ENCODE peak calls at places on chromosomes 3 and 15, in seven cellular contexts. One of them, this sample, is unnamed.

GRCh38 chr15:70390723-70391122 is 293.0 kb upstream of the TLE3 start:
- DNase-seq in Peyer's patch: no peak
- DNase-seq in AG09309: no peak
- DNase-seq in OCI-LY7: no peak
- DNase-seq in H1: no peak
- DNase-seq in choroid plexus epithelial cell: no peak
- DNase-seq in spleen: no peak
- DNase-seq in this sample: no peak

GRCh38 chr3:122760457-122761271 is 33.0 kb downstream of the HSPBAP1 start:
- DNase-seq in choroid plexus epithelial cell: peak; percentile 74
- DNase-seq in H1: peak; percentile 56
- DNase-seq in spleen: no peak
- DNase-seq in AG09309: no peak
- DNase-seq in Peyer's patch: no peak
- DNase-seq in OCI-LY7: no peak
- DNase-seq in this sample: no peak

GRCh38 chr3:105798381-105798934 is 70.4 kb downstream of the CBLB start:
- DNase-seq in H1: no peak
- DNase-seq in OCI-LY7: peak; percentile 90
- DNase-seq in spleen: no peak
- DNase-seq in choroid plexus epithelial cell: peak; percentile 25
- DNase-seq in Peyer's patch: no peak
- DNase-seq in AG09309: no peak
- DNase-seq in this sample: no peak

GRCh38 chr3:114362815-114363214 is 69.0 kb downstream of the TIGIT start:
- DNase-seq in AG09309: no peak
- DNase-seq in OCI-LY7: peak; percentile 25
- DNase-seq in spleen: no peak
- DNase-seq in Peyer's patch: no peak
- DNase-seq in choroid plexus epithelial cell: peak; percentile 71
- DNase-seq in H1: no peak
- DNase-seq in this sample: no peak

GRCh38 chr3:126850370-126851085 is 132.4 kb upstream of the PLXNA1 start:
- DNase-seq in spleen: peak; percentile 37
- DNase-seq in H1: peak; percentile 68
- DNase-seq in AG09309: peak; percentile 44
- DNase-seq in Peyer's patch: no peak
- DNase-seq in choroid plexus epithelial cell: peak; percentile 75
- DNase-seq in OCI-LY7: no peak
- DNase-seq in this sample: peak; percentile 73

GRCh38 chr3:65128346-65128745 is 440.5 kb upstream of the ADAMTS9 start:
- DNase-seq in choroid plexus epithelial cell: peak; percentile 19
- DNase-seq in H1: no peak
- DNase-seq in OCI-LY7: no peak
- DNase-seq in AG09309: no peak
- DNase-seq in spleen: no peak
- DNase-seq in Peyer's patch: no peak
- DNase-seq in this sample: no peak

GRCh38 chr3:188349276-188349962 is 195.5 kb downstream of the LPP start:
- DNase-seq in Peyer's patch: no peak
- DNase-seq in OCI-LY7: peak; percentile 44
- DNase-seq in AG09309: no peak
- DNase-seq in choroid plexus epithelial cell: peak; percentile 43
- DNase-seq in H1: no peak
- DNase-seq in spleen: no peak
- DNase-seq in this sample: no peak

GRCh38 chr3:151383111-151383510 is 1.4 kb downstream of the P2RY12 start:
- DNase-seq in AG09309: no peak
- DNase-seq in Peyer's patch: no peak
- DNase-seq in OCI-LY7: no peak
- DNase-seq in H1: no peak
- DNase-seq in spleen: peak; percentile 61
- DNase-seq in choroid plexus epithelial cell: no peak
- DNase-seq in this sample: no peak

GRCh38 chr3:130787422-130788068 is 40.9 kb upstream of the PIK3R4 start:
- DNase-seq in AG09309: no peak
- DNase-seq in spleen: no peak
- DNase-seq in Peyer's patch: no peak
- DNase-seq in choroid plexus epithelial cell: no peak
- DNase-seq in OCI-LY7: no peak
- DNase-seq in H1: no peak
- DNase-seq in this sample: no peak

GRCh38 chr3:185767324-185767688 is 57.5 kb downstream of the IGF2BP2 start:
- DNase-seq in spleen: no peak
- DNase-seq in Peyer's patch: no peak
- DNase-seq in choroid plexus epithelial cell: no peak
- DNase-seq in OCI-LY7: no peak
- DNase-seq in AG09309: no peak
- DNase-seq in H1: no peak
- DNase-seq in this sample: no peak

GRCh38 chr15:51299187-51300015 is 39.0 kb downstream of the CYP19A1 start:
- DNase-seq in spleen: no peak
- DNase-seq in H1: no peak
- DNase-seq in OCI-LY7: no peak
- DNase-seq in Peyer's patch: no peak
- DNase-seq in choroid plexus epithelial cell: no peak
- DNase-seq in AG09309: no peak
- DNase-seq in this sample: no peak

GRCh38 chr3:87727783-87728182 is 331.0 kb downstream of the CGGBP1 start:
- DNase-seq in OCI-LY7: no peak
- DNase-seq in AG09309: no peak
- DNase-seq in choroid plexus epithelial cell: no peak
- DNase-seq in spleen: no peak
- DNase-seq in Peyer's patch: no peak
- DNase-seq in H1: no peak
- DNase-seq in this sample: no peak

GRCh38 chr15:51094606-51095569 is at the start of gene TNFAIP8L3:
- DNase-seq in choroid plexus epithelial cell: no peak
- DNase-seq in H1: peak; percentile 57
- DNase-seq in OCI-LY7: no peak
- DNase-seq in AG09309: no peak
- DNase-seq in Peyer's patch: no peak
- DNase-seq in spleen: peak; percentile 76
- DNase-seq in this sample: no peak

GRCh38 chr3:173617490-173617889 is 219.9 kb downstream of the NLGN1 start:
- DNase-seq in AG09309: no peak
- DNase-seq in Peyer's patch: no peak
- DNase-seq in H1: no peak
- DNase-seq in OCI-LY7: no peak
- DNase-seq in choroid plexus epithelial cell: no peak
- DNase-seq in spleen: no peak
- DNase-seq in this sample: no peak

GRCh38 chr3:113274959-113275556 is 63.7 kb downstream of the BOC start:
- DNase-seq in OCI-LY7: no peak
- DNase-seq in Peyer's patch: no peak
- DNase-seq in AG09309: no peak
- DNase-seq in spleen: no peak
- DNase-seq in H1: no peak
- DNase-seq in choroid plexus epithelial cell: no peak
- DNase-seq in this sample: no peak

GRCh38 chr3:161217496-161217895 is 3.6 kb upstream of the NMD3 start:
- DNase-seq in spleen: no peak
- DNase-seq in H1: no peak
- DNase-seq in OCI-LY7: no peak
- DNase-seq in AG09309: no peak
- DNase-seq in choroid plexus epithelial cell: peak; percentile 25
- DNase-seq in Peyer's patch: no peak
- DNase-seq in this sample: no peak

GRCh38 chr3:121979734-121980449 is 42.2 kb downstream of the ILDR1 start:
- DNase-seq in spleen: no peak
- DNase-seq in AG09309: no peak
- DNase-seq in Peyer's patch: no peak
- DNase-seq in choroid plexus epithelial cell: no peak
- DNase-seq in OCI-LY7: no peak
- DNase-seq in H1: no peak
- DNase-seq in this sample: no peak

GRCh38 chr15:61661791-61662190 is 398.5 kb downstream of the VPS13C start:
- DNase-seq in OCI-LY7: no peak
- DNase-seq in H1: no peak
- DNase-seq in Peyer's patch: no peak
- DNase-seq in AG09309: no peak
- DNase-seq in choroid plexus epithelial cell: peak; percentile 33
- DNase-seq in spleen: no peak
- DNase-seq in this sample: no peak

GRCh38 chr3:55641914-55642313 is 154.8 kb upstream of the WNT5A start:
- DNase-seq in Peyer's patch: no peak
- DNase-seq in choroid plexus epithelial cell: no peak
- DNase-seq in AG09309: no peak
- DNase-seq in OCI-LY7: no peak
- DNase-seq in H1: no peak
- DNase-seq in spleen: no peak
- DNase-seq in this sample: no peak

GRCh38 chr3:86073799-86074198 is 917.1 kb downstream of the VGLL3 start:
- DNase-seq in choroid plexus epithelial cell: no peak
- DNase-seq in spleen: no peak
- DNase-seq in Peyer's patch: no peak
- DNase-seq in AG09309: no peak
- DNase-seq in H1: no peak
- DNase-seq in OCI-LY7: no peak
- DNase-seq in this sample: no peak

GRCh38 chr15:77612958-77613601 is 19.6 kb downstream of the LINGO1 start:
- DNase-seq in AG09309: no peak
- DNase-seq in spleen: no peak
- DNase-seq in OCI-LY7: no peak
- DNase-seq in choroid plexus epithelial cell: no peak
- DNase-seq in Peyer's patch: no peak
- DNase-seq in H1: no peak
- DNase-seq in this sample: no peak

GRCh38 chr3:44323341-44323955 is 15.1 kb upstream of the TCAIM start:
- DNase-seq in Peyer's patch: peak; percentile 55
- DNase-seq in H1: peak; percentile 54
- DNase-seq in OCI-LY7: peak; percentile 54
- DNase-seq in spleen: no peak
- DNase-seq in choroid plexus epithelial cell: peak; percentile 84
- DNase-seq in AG09309: peak; percentile 32
- DNase-seq in this sample: no peak

GRCh38 chr3:85255954-85256353 is 297.2 kb downstream of the CADM2 start:
- DNase-seq in Peyer's patch: no peak
- DNase-seq in OCI-LY7: no peak
- DNase-seq in H1: no peak
- DNase-seq in choroid plexus epithelial cell: peak; percentile 18
- DNase-seq in spleen: no peak
- DNase-seq in AG09309: no peak
- DNase-seq in this sample: no peak

GRCh38 chr15:42123546-42123945 is 29.2 kb upstream of the PLA2G4D start:
- DNase-seq in AG09309: no peak
- DNase-seq in OCI-LY7: no peak
- DNase-seq in choroid plexus epithelial cell: no peak
- DNase-seq in spleen: no peak
- DNase-seq in H1: no peak
- DNase-seq in Peyer's patch: no peak
- DNase-seq in this sample: no peak

DNA sequence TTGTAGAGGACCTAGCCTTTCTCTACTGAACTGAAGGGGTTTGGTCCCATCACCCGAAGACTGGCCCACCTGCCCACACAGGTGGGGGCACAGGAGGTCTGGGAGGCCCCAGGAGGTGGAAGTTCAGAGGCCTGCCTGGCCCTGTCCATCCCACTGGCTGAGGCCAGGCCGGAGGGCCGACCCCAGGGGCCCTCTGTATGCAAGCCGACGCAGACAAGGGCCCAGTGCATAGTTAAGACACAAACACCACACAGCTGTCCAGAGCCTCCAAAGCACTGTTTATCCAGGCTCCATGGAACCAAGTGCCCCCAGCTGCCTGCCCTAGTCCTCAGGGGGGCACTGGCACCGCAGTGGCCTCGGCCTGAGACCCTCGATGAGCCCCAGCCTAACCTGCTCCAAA is 26.7 kb downstream of the SNX33 start:
- DNase-seq in spleen: no peak
- DNase-seq in OCI-LY7: no peak
- DNase-seq in AG09309: no peak
- DNase-seq in H1: no peak
- DNase-seq in Peyer's patch: no peak
- DNase-seq in choroid plexus epithelial cell: no peak
- DNase-seq in this sample: no peak
- TF ChIP-seq CTCF in spleen: no peak
- TF ChIP-seq CTCF in OCI-LY7: no peak
- TF ChIP-seq CTCF in AG09309: no peak
- TF ChIP-seq CTCF in H1: no peak
- TF ChIP-seq CTCF in Peyer's patch: no peak
- TF ChIP-seq CTCF in choroid plexus epithelial cell: no peak
- TF ChIP-seq CTCF in this sample: no peak

DNA sequence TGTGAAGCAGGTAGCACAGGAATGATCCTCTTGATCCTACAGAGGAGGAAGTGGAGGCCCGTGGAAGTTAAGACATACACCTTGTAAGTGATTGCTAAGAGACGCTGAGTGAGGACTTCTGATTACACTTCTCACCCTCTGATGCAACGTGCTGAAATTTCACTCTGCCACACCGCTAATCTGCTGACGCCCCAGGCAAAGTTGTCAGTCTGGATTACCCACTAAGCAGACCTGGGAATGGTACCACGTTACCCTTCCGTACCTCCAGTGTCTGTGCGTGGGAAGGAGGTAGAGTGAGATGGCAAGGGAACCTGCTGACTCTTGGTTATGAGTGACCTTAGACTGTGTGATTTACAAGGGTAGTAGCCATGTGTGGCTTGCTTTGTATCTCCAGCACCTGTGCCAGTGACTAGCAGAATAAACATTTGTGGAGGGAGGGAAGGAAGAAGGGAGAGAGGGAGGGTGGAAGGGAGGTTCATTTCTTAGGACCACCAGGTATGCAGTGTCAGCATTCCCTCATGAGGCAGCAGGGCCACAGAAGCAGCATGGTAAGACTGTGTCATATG is 115.0 kb downstream of the ALDH1A2 start:
- DNase-seq in Peyer's patch: no peak
- DNase-seq in spleen: no peak
- DNase-seq in H1: no peak
- DNase-seq in choroid plexus epithelial cell: no peak
- DNase-seq in OCI-LY7: no peak
- DNase-seq in AG09309: no peak
- DNase-seq in this sample: no peak
- H3K4me3 ChIP-seq in Peyer's patch: no peak overlapping the region
- H3K4me3 ChIP-seq in spleen: no peak overlapping the region
- H3K4me3 ChIP-seq in H1: no peak overlapping the region
- H3K4me3 ChIP-seq in choroid plexus epithelial cell: no peak overlapping the region
- H3K4me3 ChIP-seq in OCI-LY7: no peak overlapping the region
- H3K4me3 ChIP-seq in AG09309: no peak overlapping the region
- H3K4me3 ChIP-seq in this sample: no peak overlapping the region

DNA sequence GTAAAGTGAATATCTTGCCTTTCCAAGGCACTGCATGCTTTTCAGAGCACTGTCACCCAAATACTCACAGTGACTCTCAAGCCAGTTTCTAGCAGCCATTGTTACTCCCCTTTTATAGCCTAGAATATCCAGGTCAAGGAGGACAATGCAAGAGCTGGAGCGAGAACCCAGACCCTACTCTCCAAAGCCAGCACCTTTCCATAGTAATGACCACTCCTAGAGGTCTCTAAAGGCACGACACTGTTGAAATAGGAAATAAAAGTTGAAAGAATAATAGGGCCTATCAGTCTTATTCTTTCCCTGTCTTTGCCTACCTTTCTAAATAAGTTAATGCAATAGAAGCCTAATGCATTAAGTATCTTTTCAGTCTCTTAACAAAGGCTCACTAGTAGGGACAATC is 33.6 kb upstream of the DUT start:
- DNase-seq in H1: no peak
- DNase-seq in AG09309: no peak
- DNase-seq in choroid plexus epithelial cell: no peak
- DNase-seq in Peyer's patch: no peak
- DNase-seq in spleen: no peak
- DNase-seq in OCI-LY7: no peak
- DNase-seq in this sample: no peak
- TF ChIP-seq CTCF in H1: no peak
- TF ChIP-seq CTCF in AG09309: no peak
- TF ChIP-seq CTCF in choroid plexus epithelial cell: no peak
- TF ChIP-seq CTCF in Peyer's patch: no peak
- TF ChIP-seq CTCF in spleen: no peak
- TF ChIP-seq CTCF in OCI-LY7: no peak
- TF ChIP-seq CTCF in this sample: no peak

GRCh38 chr3:73448761-73449290 is 175.9 kb downstream of the PDZRN3 start:
- DNase-seq in AG09309: no peak
- DNase-seq in spleen: no peak
- DNase-seq in OCI-LY7: peak; percentile 56
- DNase-seq in H1: no peak
- DNase-seq in choroid plexus epithelial cell: no peak
- DNase-seq in Peyer's patch: no peak
- DNase-seq in this sample: no peak
- H3K4me3 ChIP-seq in AG09309: no peak overlapping the region
- H3K4me3 ChIP-seq in spleen: no peak overlapping the region
- H3K4me3 ChIP-seq in OCI-LY7: peak overlapping the region; percentile 12
- H3K4me3 ChIP-seq in H1: no peak overlapping the region
- H3K4me3 ChIP-seq in choroid plexus epithelial cell: no peak overlapping the region
- H3K4me3 ChIP-seq in Peyer's patch: no peak overlapping the region
- H3K4me3 ChIP-seq in this sample: no peak overlapping the region